ENCODE peak calls at places on chromosomes 13 and 19, in five cellular contexts. G is astrocyte, X is HCT116, U is neural progenitor cell, W is K562. R is an unnamed sample.
A peak's percentile ranks its signal among the peaks of the same experiment; 100 is the strongest.

GRCh38 chr19:46659151-46660007 is 1.6 kb downstream of the DACT3 start:
- DNase-seq in G (no peak), X (no peak), U (peak; percentile 77), W (peak; percentile 92), R (peak; percentile 61)

GRCh38 chr13:100751826-100752225 is 77.2 kb upstream of the TMTC4 start:
- DNase-seq in G (no peak), X (no peak), U (no peak), W (no peak), R (no peak)

GRCh38 chr13:112870737-112871287 is 98.2 kb upstream of the MCF2L start:
- DNase-seq in G (no peak), X (no peak), U (no peak), W (no peak), R (no peak)

GRCh38 chr19:55642153-55643002 is 1.1 kb upstream of the ZNF581 start:
- DNase-seq in G (no peak), X (no peak), U (peak; percentile 57), W (no peak), R (no peak)

GRCh38 chr19:58275564-58275963 is 3.2 kb upstream of the ZNF8 start:
- DNase-seq in G (no peak), X (no peak), U (no peak), W (no peak), R (no peak)

GRCh38 chr19:3725640-3726310 is 17.6 kb downstream of the TJP3 start:
- DNase-seq in G (no peak), X (peak; percentile 73), U (peak; percentile 82), W (no peak), R (peak; percentile 58)

GRCh38 chr19:46141421-46141820 is 6.6 kb upstream of the IGFL2 start:
- DNase-seq in G (no peak), X (no peak), U (no peak), W (no peak), R (no peak)

GRCh38 chr13:37241786-37242185 is 136.3 kb upstream of the CSNK1A1L start:
- DNase-seq in G (peak; percentile 90), X (no peak), U (no peak), W (no peak), R (no peak)

GRCh38 chr19:23882493-23882892 is 32.2 kb upstream of the ZNF726 start:
- DNase-seq in G (no peak), X (no peak), U (no peak), W (no peak), R (peak; percentile 25)

GRCh38 chr13:94433055-94433947 is 46.2 kb downstream of the DCT start:
- DNase-seq in G (no peak), X (no peak), U (peak; percentile 31), W (peak; percentile 50), R (peak; percentile 83)

GRCh38 chr19:48635263-48635965 is 1.8 kb downstream of the DBP start:
- DNase-seq in G (no peak), X (no peak), U (peak; percentile 90), W (peak; percentile 92), R (peak; percentile 90)

GRCh38 chr13:99258210-99258860 is at the start of gene GPR18:
- DNase-seq in G (no peak), X (no peak), U (no peak), W (no peak), R (no peak)

GRCh38 chr19:14580623-14581237 is 2.2 kb upstream of the CLEC17A start:
- DNase-seq in G (no peak), X (no peak), U (no peak), W (peak; percentile 41), R (no peak)

GRCh38 chr19:6427131-6427530 is 2.5 kb upstream of the KHSRP start:
- DNase-seq in G (no peak), X (no peak), U (no peak), W (no peak), R (no peak)

GRCh38 chr13:40377783-40378182 is 288.7 kb downstream of the FOXO1 start:
- DNase-seq in G (peak; percentile 75), X (no peak), U (no peak), W (no peak), R (no peak)

GRCh38 chr19:2428027-2428690 is 773 bp upstream of the TIMM13 start:
- DNase-seq in G (no peak), X (no peak), U (peak; percentile 76), W (no peak), R (no peak)

GRCh38 chr13:103315701-103316100 is 249.5 kb upstream of the SLC10A2 start:
- DNase-seq in G (no peak), X (no peak), U (no peak), W (no peak), R (no peak)

GRCh38 chr19:412356-413355 is 3.7 kb upstream of the C2CD4C start:
- DNase-seq in G (no peak), X (no peak), U (peak; percentile 82), W (no peak), R (peak; percentile 67)

GRCh38 chr13:101649490-101650126 is 197.1 kb downstream of the ITGBL1 start:
- DNase-seq in G (peak; percentile 80), X (no peak), U (no peak), W (no peak), R (peak; percentile 5)

GRCh38 chr13:91572944-91573535 is 174.6 kb downstream of the GPC5 start:
- DNase-seq in G (peak; percentile 23), X (no peak), U (no peak), W (no peak), R (no peak)

GRCh38 chr13:49828452-49828851 is 36.0 kb upstream of the KPNA3 start:
- DNase-seq in G (no peak), X (no peak), U (no peak), W (no peak), R (no peak)

GRCh38 chr13:67440240-67440639 is 210.1 kb upstream of the PCDH9 start:
- DNase-seq in G (no peak), X (no peak), U (no peak), W (no peak), R (no peak)

GRCh38 chr13:59780058-59780457 is 383.7 kb downstream of the DIAPH3 start:
- DNase-seq in G (no peak), X (no peak), U (no peak), W (no peak), R (no peak)

GRCh38 chr13:94329754-94330551 is 149.5 kb downstream of the DCT start:
- DNase-seq in G (peak; percentile 94), X (no peak), U (no peak), W (no peak), R (peak; percentile 42)

GRCh38 chr13:42041684-42042035 is 6.8 kb upstream of the DGKH start:
- DNase-seq in G (peak; percentile 50), X (no peak), U (peak; percentile 76), W (peak; percentile 50), R (peak; percentile 83)

GRCh38 chr19:12828494-12828893 is 5.9 kb downstream of the RTBDN start:
- DNase-seq in G (no peak), X (no peak), U (peak; percentile 79), W (peak; percentile 62), R (peak; percentile 56)

GRCh38 chr19:3801412-3802096 is 15.4 kb upstream of the MATK start:
- DNase-seq in G (peak; percentile 5), X (no peak), U (peak; percentile 72), W (no peak), R (no peak)

GRCh38 chr13:43058318-43058674 is 34.9 kb downstream of the DNAJC15 start:
- DNase-seq in G (peak; percentile 59), X (peak; percentile 87), U (no peak), W (no peak), R (peak; percentile 39)
- H3K4me2 ChIP-seq in G (peak overlapping the region; percentile 80), X (peak overlapping the region; percentile 58), U (no peak overlapping the region), W (no peak overlapping the region), R (peak overlapping the region; percentile 64)

DNA sequence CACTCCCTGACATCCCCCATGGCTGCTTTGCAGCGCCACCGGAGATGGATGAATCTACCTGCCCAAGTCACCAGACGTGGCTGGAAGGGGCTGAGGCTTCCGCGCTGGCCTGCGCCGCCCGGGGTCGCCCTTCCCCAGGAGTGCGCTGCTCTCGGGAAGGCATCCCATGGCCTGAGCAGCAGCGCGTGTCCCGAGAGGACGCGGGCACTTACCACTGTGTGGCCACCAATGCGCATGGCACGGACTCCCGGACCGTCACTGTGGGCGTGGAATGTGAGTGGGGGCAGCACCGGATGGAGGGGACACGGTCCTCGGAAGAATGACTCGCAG is 4.6 kb downstream of the ICAM5 start:
- DNase-seq in G (no peak), X (no peak), U (peak; percentile 72), W (no peak), R (no peak)
- TF ChIP-seq EZH2 in G (peak; percentile 26), X (no peak), U (peak; percentile 46), W (no peak), R (no peak)

GRCh38 chr19:10286803-10287737 is at the start of gene ICAM4:
- DNase-seq in G (no peak), X (no peak), U (peak; percentile 78), W (peak; percentile 86), R (peak; percentile 67)
- H3K27me3 ChIP-seq in G (peaks cover 35% of the 10 kb centered on the region), X (no peaks in the 10 kb centered on the region), U (peaks cover 72% of the 10 kb centered on the region), W (no peaks in the 10 kb centered on the region), R (peaks cover 53% of the 10 kb centered on the region)

GRCh38 chr19:44872661-44873060 is 18.4 kb upstream of the TOMM40 start:
- DNase-seq in G (no peak), X (no peak), U (no peak), W (no peak), R (no peak)
- H3K4me2 ChIP-seq in G (no peak overlapping the region), X (no peak overlapping the region), U (no peak overlapping the region), W (no peak overlapping the region), R (no peak overlapping the region)

GRCh38 chr19:41563847-41564514 is 12.0 kb upstream of the CEACAM21 start:
- DNase-seq in G (no peak), X (no peak), U (peak; percentile 9), W (no peak), R (no peak)

GRCh38 chr19:41570179-41570578 is 5.8 kb upstream of the CEACAM21 start:
- DNase-seq in G (no peak), X (no peak), U (no peak), W (no peak), R (no peak)

GRCh38 chr19:41569481-41570150 is 6.3 kb upstream of the CEACAM21 start:
- DNase-seq in G (no peak), X (no peak), U (no peak), W (no peak), R (no peak)

GRCh38 chr19:41565384-41565730 is 10.6 kb upstream of the CEACAM21 start:
- DNase-seq in G (no peak), X (no peak), U (no peak), W (no peak), R (no peak)

DNA sequence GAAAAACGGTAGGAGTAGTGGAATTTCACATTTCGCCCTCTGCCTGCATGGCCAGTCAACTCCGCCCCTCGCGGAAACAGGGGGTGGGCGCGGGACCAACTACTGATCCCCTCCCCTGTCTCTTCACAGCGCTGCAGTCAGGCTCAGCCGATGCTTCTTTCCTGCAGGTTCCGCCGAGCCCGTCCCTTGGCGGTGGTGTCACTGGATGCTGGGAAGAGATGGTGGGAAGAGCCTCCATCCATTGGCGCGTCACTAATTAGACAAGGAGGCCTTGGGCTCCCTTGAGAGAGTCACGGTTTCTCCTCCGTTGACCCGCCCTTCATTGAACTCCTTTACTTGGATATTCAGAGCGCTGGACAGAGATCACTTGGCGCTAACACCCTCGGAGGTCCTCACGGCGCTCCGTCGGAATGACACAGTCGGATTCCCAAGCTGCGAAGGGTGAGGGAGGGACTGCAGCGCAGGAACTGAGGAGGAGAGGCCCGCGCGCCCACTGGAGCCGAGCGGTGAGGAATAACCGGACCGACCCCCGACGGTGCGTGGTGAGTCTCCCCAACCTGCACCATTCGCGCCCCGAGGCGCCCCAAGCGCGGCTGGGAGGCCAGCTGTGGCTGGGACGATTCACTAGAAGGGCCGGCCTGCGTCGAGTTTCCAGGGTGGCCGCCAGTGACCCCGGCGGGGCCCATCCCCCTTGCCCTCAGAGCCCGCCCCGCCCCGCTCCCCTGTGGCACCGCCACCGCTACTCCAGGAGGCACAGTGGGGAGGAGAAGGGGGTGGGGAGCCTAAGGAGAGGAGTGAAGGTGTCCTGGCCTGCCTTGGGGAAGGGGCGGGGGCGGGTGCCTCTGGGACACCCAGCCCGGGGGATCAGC is 11.2 kb upstream of the CEACAM21 start:
- DNase-seq in G (no peak), X (no peak), U (peak; percentile 32), W (no peak), R (no peak)
- TF ChIP-seq EZH2 in G (peak; percentile 85), X (no peak), U (no peak), W (no peak), R (no peak)

GRCh38 chr13:51576754-51577153 is 7.5 kb upstream of the WDFY2 start:
- DNase-seq in G (no peak), X (no peak), U (no peak), W (no peak), R (no peak)
- H3K27me3 ChIP-seq in G (no peaks in the 10 kb centered on the region), X (no peaks in the 10 kb centered on the region), U (no peaks in the 10 kb centered on the region), W (no peaks in the 10 kb centered on the region), R (no peaks in the 10 kb centered on the region)